ENCODE peak calls at places on chromosomes 16 and 17, in six cellular contexts. Z is right atrium auricular region, T is heart right ventricle, N is aorta, B is HCT116, F is IMR-90. Y is an unnamed sample.

GRCh38 chr16:89401641-89402445 is 88.5 kb downstream of the ANKRD11 start:
- DNase-seq in Z (no peak), T (no peak), N (no peak), B (no peak), F (no peak), Y (no peak)

GRCh38 chr17:48100591-48101011 is 677 bp downstream of the CBX1 start:
- DNase-seq in Z (no peak), T (peak), N (peak), B (peak), F (peak), Y (peak)

GRCh38 chr16:57257455-57258070 is 12.5 kb downstream of the ARL2BP start:
- DNase-seq in Z (no peak), T (no peak), N (peak), B (no peak), F (no peak), Y (no peak)

GRCh38 chr16:65117701-65118448 is 4.0 kb downstream of the CDH11 start:
- DNase-seq in Z (peak), T (peak), N (peak), B (peak), F (peak), Y (peak)

GRCh38 chr17:34716291-34716690 is 136.9 kb downstream of the TMEM132E start:
- DNase-seq in Z (no peak), T (no peak), N (no peak), B (no peak), F (no peak), Y (no peak)

GRCh38 chr16:583470-583814 is 6.4 kb upstream of the RAB40C start:
- DNase-seq in Z (no peak), T (no peak), N (no peak), B (no peak), F (no peak), Y (no peak)

GRCh38 chr17:8320990-8321389 is 10.9 kb downstream of the ARHGEF15 start:
- DNase-seq in Z (no peak), T (no peak), N (no peak), B (peak), F (no peak), Y (no peak)

GRCh38 chr16:10509534-10510025 is 70.8 kb downstream of the EMP2 start:
- DNase-seq in Z (no peak), T (no peak), N (no peak), B (peak), F (peak), Y (peak)

GRCh38 chr16:78163772-78164391 is 64.4 kb downstream of the WWOX start:
- DNase-seq in Z (no peak), T (no peak), N (no peak), B (no peak), F (no peak), Y (no peak)

GRCh38 chr16:80671281-80671849 is 130.6 kb downstream of the DYNLRB2 start:
- DNase-seq in Z (no peak), T (no peak), N (no peak), B (no peak), F (no peak), Y (no peak)

GRCh38 chr16:81920498-81920897 is 90.8 kb downstream of the SDR42E1 start:
- DNase-seq in Z (no peak), T (no peak), N (no peak), B (no peak), F (no peak), Y (no peak)

GRCh38 chr17:48247038-48247437 is 139.5 kb downstream of the SNX11 start:
- DNase-seq in Z (no peak), T (no peak), N (no peak), B (no peak), F (no peak), Y (no peak)

GRCh38 chr17:3647769-3648540 is 11.4 kb downstream of the CTNS start:
- DNase-seq in Z (no peak), T (peak), N (no peak), B (peak), F (peak), Y (peak)

GRCh38 chr16:75121949-75122568 is 5.5 kb upstream of the LDHD start:
- DNase-seq in Z (no peak), T (no peak), N (no peak), B (no peak), F (no peak), Y (no peak)

GRCh38 chr17:75869282-75870141 is 8.9 kb downstream of the TRIM47 start:
- DNase-seq in Z (no peak), T (peak), N (peak), B (no peak), F (peak), Y (no peak)

GRCh38 chr17:76419576-76420245 is 33.2 kb downstream of the UBE2O start:
- DNase-seq in Z (no peak), T (no peak), N (peak), B (no peak), F (no peak), Y (no peak)

GRCh38 chr16:66081967-66082366 is 284.5 kb upstream of the CDH5 start:
- DNase-seq in Z (no peak), T (no peak), N (no peak), B (peak), F (peak), Y (peak)

GRCh38 chr17:79765708-79766107 is 12.2 kb upstream of the CBX2 start:
- DNase-seq in Z (no peak), T (no peak), N (no peak), B (no peak), F (no peak), Y (no peak)
- H3K27ac ChIP-seq in Z (no peak), T (no peak), N (no peak), B (no peak), F (no peak), Y (no peak)

DNA sequence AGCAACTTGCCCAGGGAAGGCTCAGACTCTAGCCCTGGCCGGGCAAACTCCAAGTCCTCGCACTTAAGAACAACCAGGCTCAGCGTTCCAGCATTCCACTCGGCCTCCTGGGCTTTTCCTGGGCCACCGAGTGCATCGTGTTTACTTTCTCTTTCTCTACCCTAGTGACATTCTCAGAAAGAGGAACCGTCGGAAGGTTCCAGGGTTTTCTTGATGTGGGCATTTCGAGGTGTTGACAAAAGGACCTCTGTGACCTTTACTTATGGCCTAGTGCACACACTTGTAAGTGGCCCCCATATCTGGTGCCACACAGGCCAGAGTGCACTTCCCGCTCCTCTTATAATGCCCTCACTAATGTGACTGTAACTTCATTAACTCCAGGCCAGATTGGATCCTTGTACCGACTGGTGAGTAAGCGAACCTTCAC is 3.1 kb upstream of the BANP start:
- DNase-seq in Z (no peak), T (no peak), N (peak), B (no peak), F (no peak), Y (no peak)
- H3K27ac ChIP-seq in Z (no peak), T (no peak), N (no peak), B (no peak), F (no peak), Y (peak)

GRCh38 chr17:17352836-17353624 is 49.9 kb downstream of the NT5M start:
- DNase-seq in Z (no peak), T (no peak), N (peak), B (no peak), F (no peak), Y (no peak)
- H3K27ac ChIP-seq in Z (peak), T (no peak), N (no peak), B (no peak), F (no peak), Y (no peak)

GRCh38 chr16:67517178-67517492 is 11.5 kb upstream of the RIPOR1 start:
- DNase-seq in Z (no peak), T (no peak), N (no peak), B (no peak), F (no peak), Y (no peak)
- H3K27ac ChIP-seq in Z (no peak), T (no peak), N (no peak), B (no peak), F (no peak), Y (no peak)

GRCh38 chr17:2071024-2071385 is 16.1 kb downstream of the HIC1 start:
- DNase-seq in Z (no peak), T (no peak), N (peak), B (no peak), F (no peak), Y (no peak)
- H3K27ac ChIP-seq in Z (peak), T (peak), N (no peak), B (no peak), F (peak), Y (peak)

DNA sequence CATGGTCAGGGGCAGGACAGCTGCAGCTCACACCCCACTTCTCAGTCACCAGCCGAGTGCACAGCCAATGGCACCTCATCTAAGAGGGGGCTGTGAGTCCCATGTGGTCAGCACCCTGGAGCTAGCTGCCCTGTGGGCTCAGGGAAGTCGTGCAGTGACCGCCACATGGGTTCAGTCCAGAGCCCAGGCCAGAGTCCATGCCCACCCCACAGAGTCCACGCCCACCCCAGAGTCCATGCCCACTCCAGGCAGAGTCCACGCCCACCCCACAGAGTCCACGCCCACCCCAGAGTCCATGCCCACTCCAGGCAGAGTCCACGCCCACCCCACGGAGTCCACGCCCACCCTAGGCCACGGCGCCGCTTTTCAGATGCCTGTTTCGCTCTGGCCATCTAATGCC is 24.1 kb downstream of the SLC7A5 start:
- DNase-seq in Z (no peak), T (no peak), N (no peak), B (no peak), F (no peak), Y (no peak)
- H3K27ac ChIP-seq in Z (peak), T (no peak), N (no peak), B (no peak), F (no peak), Y (no peak)

Y was measured in caudate nucleus.